ENCODE peak calls at places on chromosome 20, in seven cellular contexts. One of them, this sample, is unnamed.

GRCh38 chr20:51598581-51598980 is 56.1 kb upstream of the NFATC2 start:
- DNase-seq in heart left ventricle: no peak
- DNase-seq in endothelial cell of umbilical vein: no peak
- DNase-seq in GM10248: no peak
- DNase-seq in keratinocyte: no peak
- DNase-seq in upper lobe of right lung: no peak
- DNase-seq in fibroblast of lung: no peak
- DNase-seq in this sample: no peak

GRCh38 chr20:61927193-61927825 is 138.4 kb downstream of the TAF4 start:
- DNase-seq in endothelial cell of umbilical vein: no peak
- DNase-seq in fibroblast of lung: no peak
- DNase-seq in upper lobe of right lung: peak
- DNase-seq in keratinocyte: no peak
- DNase-seq in GM10248: no peak
- DNase-seq in heart left ventricle: no peak
- DNase-seq in this sample: peak

GRCh38 chr20:8616792-8617191 is 452.1 kb upstream of the PLCB4 start:
- DNase-seq in keratinocyte: no peak
- DNase-seq in upper lobe of right lung: no peak
- DNase-seq in GM10248: no peak
- DNase-seq in heart left ventricle: no peak
- DNase-seq in endothelial cell of umbilical vein: no peak
- DNase-seq in fibroblast of lung: peak
- DNase-seq in this sample: no peak

GRCh38 chr20:23293689-23294088 is 56.9 kb upstream of the NXT1 start:
- DNase-seq in endothelial cell of umbilical vein: peak
- DNase-seq in fibroblast of lung: no peak
- DNase-seq in keratinocyte: no peak
- DNase-seq in GM10248: no peak
- DNase-seq in upper lobe of right lung: no peak
- DNase-seq in heart left ventricle: no peak
- DNase-seq in this sample: no peak

GRCh38 chr20:49712918-49713778 is 530 bp downstream of the B4GALT5 start:
- DNase-seq in heart left ventricle: peak
- DNase-seq in GM10248: peak
- DNase-seq in keratinocyte: no peak
- DNase-seq in endothelial cell of umbilical vein: peak
- DNase-seq in fibroblast of lung: no peak
- DNase-seq in upper lobe of right lung: peak
- DNase-seq in this sample: peak

GRCh38 chr20:35572838-35573237 is 31.0 kb downstream of the ERGIC3 start:
- DNase-seq in endothelial cell of umbilical vein: no peak
- DNase-seq in keratinocyte: no peak
- DNase-seq in heart left ventricle: no peak
- DNase-seq in upper lobe of right lung: peak
- DNase-seq in GM10248: no peak
- DNase-seq in fibroblast of lung: no peak
- DNase-seq in this sample: no peak

GRCh38 chr20:25006431-25007167 is 14.0 kb upstream of the APMAP start:
- DNase-seq in upper lobe of right lung: peak
- DNase-seq in GM10248: no peak
- DNase-seq in endothelial cell of umbilical vein: no peak
- DNase-seq in fibroblast of lung: no peak
- DNase-seq in keratinocyte: no peak
- DNase-seq in heart left ventricle: no peak
- DNase-seq in this sample: no peak

GRCh38 chr20:2101935-2102584 is 433 bp downstream of the STK35 start:
- DNase-seq in GM10248: peak
- DNase-seq in keratinocyte: peak
- DNase-seq in endothelial cell of umbilical vein: peak
- DNase-seq in fibroblast of lung: peak
- DNase-seq in heart left ventricle: peak
- DNase-seq in upper lobe of right lung: peak
- DNase-seq in this sample: peak

GRCh38 chr20:23363257-23363649 is 1.3 kb downstream of the GZF1 start:
- DNase-seq in endothelial cell of umbilical vein: no peak
- DNase-seq in keratinocyte: no peak
- DNase-seq in heart left ventricle: peak
- DNase-seq in upper lobe of right lung: no peak
- DNase-seq in GM10248: no peak
- DNase-seq in fibroblast of lung: no peak
- DNase-seq in this sample: no peak

GRCh38 chr20:25399038-25399430 is 8.4 kb upstream of the ABHD12 start:
- DNase-seq in keratinocyte: no peak
- DNase-seq in endothelial cell of umbilical vein: peak
- DNase-seq in GM10248: peak
- DNase-seq in fibroblast of lung: peak
- DNase-seq in upper lobe of right lung: no peak
- DNase-seq in heart left ventricle: no peak
- DNase-seq in this sample: no peak

GRCh38 chr20:34877002-34877264 is 521 bp downstream of the ACSS2 start:
- DNase-seq in upper lobe of right lung: no peak
- DNase-seq in endothelial cell of umbilical vein: no peak
- DNase-seq in GM10248: no peak
- DNase-seq in heart left ventricle: no peak
- DNase-seq in fibroblast of lung: no peak
- DNase-seq in keratinocyte: no peak
- DNase-seq in this sample: no peak

GRCh38 chr20:23141450-23142161 is 55.5 kb upstream of the CD93 start:
- DNase-seq in fibroblast of lung: no peak
- DNase-seq in heart left ventricle: no peak
- DNase-seq in upper lobe of right lung: no peak
- DNase-seq in GM10248: no peak
- DNase-seq in endothelial cell of umbilical vein: no peak
- DNase-seq in keratinocyte: no peak
- DNase-seq in this sample: no peak

GRCh38 chr20:11182715-11183114 is 508.9 kb upstream of the JAG1 start:
- DNase-seq in endothelial cell of umbilical vein: no peak
- DNase-seq in GM10248: no peak
- DNase-seq in fibroblast of lung: peak
- DNase-seq in heart left ventricle: no peak
- DNase-seq in upper lobe of right lung: no peak
- DNase-seq in keratinocyte: no peak
- DNase-seq in this sample: no peak

GRCh38 chr20:38932457-38933120 is 6.4 kb downstream of the FAM83D start:
- DNase-seq in endothelial cell of umbilical vein: peak
- DNase-seq in heart left ventricle: no peak
- DNase-seq in fibroblast of lung: peak
- DNase-seq in GM10248: no peak
- DNase-seq in keratinocyte: no peak
- DNase-seq in upper lobe of right lung: no peak
- DNase-seq in this sample: no peak

GRCh38 chr20:53852025-53852424 is 218.4 kb downstream of the BCAS1 start:
- DNase-seq in GM10248: no peak
- DNase-seq in heart left ventricle: no peak
- DNase-seq in upper lobe of right lung: no peak
- DNase-seq in fibroblast of lung: no peak
- DNase-seq in endothelial cell of umbilical vein: no peak
- DNase-seq in keratinocyte: no peak
- DNase-seq in this sample: no peak

GRCh38 chr20:51211191-51211590 is 188.3 kb upstream of the KCNG1 start:
- DNase-seq in endothelial cell of umbilical vein: no peak
- DNase-seq in heart left ventricle: no peak
- DNase-seq in upper lobe of right lung: no peak
- DNase-seq in keratinocyte: peak
- DNase-seq in GM10248: no peak
- DNase-seq in fibroblast of lung: no peak
- DNase-seq in this sample: no peak

GRCh38 chr20:58048096-58048702 is 180.3 kb downstream of the ANKRD60 start:
- DNase-seq in heart left ventricle: no peak
- DNase-seq in GM10248: no peak
- DNase-seq in keratinocyte: peak
- DNase-seq in fibroblast of lung: peak
- DNase-seq in endothelial cell of umbilical vein: peak
- DNase-seq in upper lobe of right lung: no peak
- DNase-seq in this sample: no peak

GRCh38 chr20:62627901-62628612 is 14.2 kb upstream of the SLCO4A1 start:
- DNase-seq in heart left ventricle: no peak
- DNase-seq in GM10248: peak
- DNase-seq in fibroblast of lung: peak
- DNase-seq in keratinocyte: no peak
- DNase-seq in endothelial cell of umbilical vein: no peak
- DNase-seq in upper lobe of right lung: no peak
- DNase-seq in this sample: no peak

GRCh38 chr20:39563406-39563805 is 601.3 kb downstream of the DHX35 start:
- DNase-seq in keratinocyte: no peak
- DNase-seq in heart left ventricle: no peak
- DNase-seq in endothelial cell of umbilical vein: no peak
- DNase-seq in fibroblast of lung: no peak
- DNase-seq in GM10248: no peak
- DNase-seq in upper lobe of right lung: no peak
- DNase-seq in this sample: no peak

GRCh38 chr20:20635006-20635405 is 77.4 kb downstream of the RALGAPA2 start:
- DNase-seq in upper lobe of right lung: no peak
- DNase-seq in GM10248: no peak
- DNase-seq in keratinocyte: no peak
- DNase-seq in fibroblast of lung: no peak
- DNase-seq in heart left ventricle: no peak
- DNase-seq in endothelial cell of umbilical vein: no peak
- DNase-seq in this sample: no peak
- TF ChIP-seq CTCF in upper lobe of right lung: no peak
- TF ChIP-seq CTCF in GM10248: no peak
- TF ChIP-seq CTCF in keratinocyte: no peak
- TF ChIP-seq CTCF in fibroblast of lung: no peak
- TF ChIP-seq CTCF in heart left ventricle: no peak
- TF ChIP-seq CTCF in endothelial cell of umbilical vein: no peak
- TF ChIP-seq CTCF in this sample: no peak

GRCh38 chr20:31846793-31847138 is 1.4 kb upstream of the FOXS1 start:
- DNase-seq in endothelial cell of umbilical vein: no peak
- DNase-seq in heart left ventricle: no peak
- DNase-seq in GM10248: no peak
- DNase-seq in fibroblast of lung: no peak
- DNase-seq in upper lobe of right lung: no peak
- DNase-seq in keratinocyte: no peak
- DNase-seq in this sample: no peak
- TF ChIP-seq CTCF in endothelial cell of umbilical vein: no peak
- TF ChIP-seq CTCF in heart left ventricle: no peak
- TF ChIP-seq CTCF in GM10248: no peak
- TF ChIP-seq CTCF in fibroblast of lung: no peak
- TF ChIP-seq CTCF in upper lobe of right lung: no peak
- TF ChIP-seq CTCF in keratinocyte: no peak
- TF ChIP-seq CTCF in this sample: peak

DNA sequence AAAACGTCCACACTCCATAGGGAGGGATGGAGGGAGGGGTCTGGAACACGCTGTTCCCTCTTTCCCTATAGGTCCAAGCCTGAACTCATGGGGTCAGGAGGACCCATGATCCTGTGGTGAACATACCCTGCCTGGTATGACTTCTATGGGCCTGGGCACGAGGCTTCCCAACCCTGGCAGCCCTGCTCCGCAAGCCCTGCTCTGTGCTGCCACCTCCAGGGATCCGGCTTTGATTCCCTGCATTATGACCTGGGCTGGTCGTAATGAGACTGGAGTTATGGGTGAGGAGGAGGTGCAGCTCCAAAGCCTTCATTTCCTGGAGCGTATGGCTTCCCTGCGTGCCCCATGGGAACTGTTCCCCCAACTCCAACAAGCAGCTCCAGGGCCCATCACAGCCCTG is 54.9 kb downstream of the CDH22 start:
- DNase-seq in heart left ventricle: no peak
- DNase-seq in upper lobe of right lung: no peak
- DNase-seq in keratinocyte: no peak
- DNase-seq in fibroblast of lung: no peak
- DNase-seq in endothelial cell of umbilical vein: no peak
- DNase-seq in GM10248: no peak
- DNase-seq in this sample: peak
- TF ChIP-seq CTCF in heart left ventricle: peak
- TF ChIP-seq CTCF in upper lobe of right lung: no peak
- TF ChIP-seq CTCF in keratinocyte: peak
- TF ChIP-seq CTCF in fibroblast of lung: peak
- TF ChIP-seq CTCF in endothelial cell of umbilical vein: no peak
- TF ChIP-seq CTCF in GM10248: no peak
- TF ChIP-seq CTCF in this sample: no peak

GRCh38 chr20:46308258-46309157 is at the start of gene CDH22:
- DNase-seq in GM10248: peak
- DNase-seq in upper lobe of right lung: no peak
- DNase-seq in keratinocyte: no peak
- DNase-seq in heart left ventricle: peak
- DNase-seq in fibroblast of lung: peak
- DNase-seq in endothelial cell of umbilical vein: peak
- DNase-seq in this sample: peak
- TF ChIP-seq CTCF in GM10248: peak
- TF ChIP-seq CTCF in upper lobe of right lung: peak
- TF ChIP-seq CTCF in keratinocyte: no peak
- TF ChIP-seq CTCF in heart left ventricle: no peak
- TF ChIP-seq CTCF in fibroblast of lung: no peak
- TF ChIP-seq CTCF in endothelial cell of umbilical vein: peak
- TF ChIP-seq CTCF in this sample: peak

DNA sequence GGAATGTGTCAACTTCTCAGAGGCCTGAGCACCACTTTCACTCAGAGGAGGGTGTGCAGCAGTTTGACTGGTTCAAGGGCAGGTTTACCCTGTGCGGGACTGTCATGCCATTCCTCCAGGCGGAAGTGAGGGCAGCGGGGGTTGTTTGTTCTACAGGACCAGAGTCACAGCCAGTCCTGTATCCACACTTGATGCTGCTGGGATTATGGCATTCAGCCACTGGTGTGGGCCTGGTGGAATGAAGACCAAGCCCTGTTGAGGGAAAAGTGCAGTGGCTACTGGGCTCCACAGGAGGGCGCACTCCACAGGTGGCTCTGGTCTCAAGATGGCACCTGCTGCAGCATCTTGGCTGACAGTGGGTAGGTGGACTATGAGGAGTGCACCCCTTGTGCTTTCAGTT is 14.8 kb downstream of the SEMG2 start:
- DNase-seq in upper lobe of right lung: peak
- DNase-seq in GM10248: no peak
- DNase-seq in fibroblast of lung: no peak
- DNase-seq in keratinocyte: no peak
- DNase-seq in endothelial cell of umbilical vein: no peak
- DNase-seq in heart left ventricle: no peak
- DNase-seq in this sample: no peak
- TF ChIP-seq CTCF in upper lobe of right lung: peak
- TF ChIP-seq CTCF in GM10248: peak
- TF ChIP-seq CTCF in fibroblast of lung: no peak
- TF ChIP-seq CTCF in keratinocyte: peak
- TF ChIP-seq CTCF in endothelial cell of umbilical vein: peak
- TF ChIP-seq CTCF in heart left ventricle: no peak
- TF ChIP-seq CTCF in this sample: peak